ENCODE peak calls at places on chromosomes 5 and 9, in six cellular contexts. K, P, F, R, N and L are unnamed samples.
A peak's percentile ranks its signal among the peaks of the same experiment; 100 is the strongest.

GRCh38 chr5:132237670-132238069 is 10.0 kb upstream of the P4HA2 start:
- DNase-seq in K (no peak), R (no peak), N (no peak), P (no peak), F (no peak), L (no peak)

GRCh38 chr5:138243794-138244193 is 30.6 kb downstream of the GFRA3 start:
- DNase-seq in F (no peak), N (no peak), R (no peak), P (no peak), K (no peak), L (no peak)

GRCh38 chr9:98993570-98993945 is 49.9 kb downstream of the COL15A1 start:
- DNase-seq in K (no peak), F (no peak), P (no peak), N (no peak), R (no peak), L (no peak)

GRCh38 chr9:95073918-95074317 is 243.6 kb downstream of the FANCC start:
- DNase-seq in P (no peak), N (no peak), R (no peak), K (no peak), F (no peak), L (no peak)

GRCh38 chr9:109403766-109404320 is 83.0 kb upstream of the EPB41L4B start:
- DNase-seq in N (no peak), R (no peak), P (no peak), F (no peak), K (no peak), L (no peak)

GRCh38 chr5:135318924-135319323 is 80.1 kb downstream of the MACROH2A1 start:
- DNase-seq in N (no peak), K (no peak), F (no peak), P (no peak), R (no peak), L (no peak)

GRCh38 chr5:73764586-73764985 is 138.6 kb downstream of the ARHGEF28 start:
- DNase-seq in K (no peak), R (no peak), F (no peak), N (no peak), P (no peak), L (no peak)

GRCh38 chr5:95069948-95070347 is 214.9 kb downstream of the MCTP1 start:
- DNase-seq in K (no peak), R (no peak), F (no peak), P (no peak), N (no peak), L (no peak)

GRCh38 chr5:166961028-166961427 is 1330.4 kb upstream of the WWC1 start:
- DNase-seq in R (no peak), P (no peak), K (no peak), F (no peak), N (no peak), L (no peak)

GRCh38 chr5:151254533-151254932 is 1.5 kb downstream of the GM2A start:
- DNase-seq in N (no peak), F (no peak), K (no peak), P (no peak), R (no peak), L (no peak)
- H3K4me1 ChIP-seq in N (peaks cover 3% of the 10 kb centered on the region), F (peaks cover 27% of the 10 kb centered on the region), K (peaks cover 65% of the 10 kb centered on the region), P (peaks cover 37% of the 10 kb centered on the region), R (peaks cover 30% of the 10 kb centered on the region), L (peaks cover 37% of the 10 kb centered on the region)

GRCh38 chr9:131398204-131398603 is 4.3 kb downstream of the PRRC2B start:
- DNase-seq in K (no peak), P (peak; percentile 84), R (peak; percentile 58), F (no peak), N (no peak), L (peak; percentile 55)
- H3K4me1 ChIP-seq in K (peaks cover 92% of the 10 kb centered on the region), P (peaks cover 83% of the 10 kb centered on the region), R (peaks cover 75% of the 10 kb centered on the region), F (peaks cover 85% of the 10 kb centered on the region), N (peaks cover 33% of the 10 kb centered on the region), L (peaks cover 85% of the 10 kb centered on the region)

GRCh38 chr5:133902521-133903118 is 65.8 kb downstream of the C5orf15 start:
- DNase-seq in F (no peak), K (no peak), R (no peak), P (no peak), N (no peak), L (no peak)

GRCh38 chr5:133899506-133899905 is 68.9 kb downstream of the C5orf15 start:
- DNase-seq in F (no peak), K (no peak), N (no peak), R (no peak), P (no peak), L (no peak)

GRCh38 chr5:133896873-133897272 is 71.6 kb downstream of the C5orf15 start:
- DNase-seq in F (no peak), P (no peak), K (no peak), N (no peak), R (no peak), L (no peak)

GRCh38 chr5:133897431-133897830 is 71.0 kb downstream of the C5orf15 start:
- DNase-seq in R (no peak), K (no peak), P (no peak), F (no peak), N (no peak), L (no peak)

GRCh38 chr5:133900498-133901270 is 67.7 kb downstream of the C5orf15 start:
- DNase-seq in R (no peak), N (no peak), F (no peak), K (no peak), P (no peak), L (no peak)
- H3K4me1 ChIP-seq in R (no peaks in the 10 kb centered on the region), N (no peaks in the 10 kb centered on the region), F (no peaks in the 10 kb centered on the region), K (no peaks in the 10 kb centered on the region), P (no peaks in the 10 kb centered on the region), L (no peaks in the 10 kb centered on the region)

GRCh38 chr9:104911029-104911607 is 16.8 kb downstream of the ABCA1 start:
- DNase-seq in N (no peak), K (no peak), R (no peak), P (no peak), F (no peak), L (no peak)
- H3K4me1 ChIP-seq in N (no peaks in the 10 kb centered on the region), K (peaks cover 95% of the 10 kb centered on the region), R (no peaks in the 10 kb centered on the region), P (no peaks in the 10 kb centered on the region), F (peaks cover 90% of the 10 kb centered on the region), L (no peaks in the 10 kb centered on the region)

GRCh38 chr5:173743641-173744343 is 127.3 kb upstream of the BOD1 start:
- DNase-seq in R (no peak), N (no peak), F (no peak), K (no peak), P (no peak), L (no peak)

GRCh38 chr5:173741729-173742431 is 125.4 kb upstream of the BOD1 start:
- DNase-seq in K (no peak), N (no peak), R (no peak), P (no peak), F (no peak), L (no peak)

GRCh38 chr5:173740400-173740799 is 124.0 kb upstream of the BOD1 start:
- DNase-seq in K (no peak), N (no peak), R (no peak), F (no peak), P (no peak), L (no peak)

GRCh38 chr5:173744527-173744926 is 128.1 kb upstream of the BOD1 start:
- DNase-seq in F (no peak), K (no peak), N (no peak), P (no peak), R (no peak), L (no peak)

GRCh38 chr5:173742432-173742816 is 126.0 kb upstream of the BOD1 start:
- DNase-seq in K (no peak), F (no peak), N (no peak), P (no peak), R (no peak), L (peak; percentile 51)
- H3K4me1 ChIP-seq in K (no peaks in the 10 kb centered on the region), F (peaks cover 11% of the 10 kb centered on the region), N (no peaks in the 10 kb centered on the region), P (no peaks in the 10 kb centered on the region), R (no peaks in the 10 kb centered on the region), L (peaks cover 5% of the 10 kb centered on the region)

DNA sequence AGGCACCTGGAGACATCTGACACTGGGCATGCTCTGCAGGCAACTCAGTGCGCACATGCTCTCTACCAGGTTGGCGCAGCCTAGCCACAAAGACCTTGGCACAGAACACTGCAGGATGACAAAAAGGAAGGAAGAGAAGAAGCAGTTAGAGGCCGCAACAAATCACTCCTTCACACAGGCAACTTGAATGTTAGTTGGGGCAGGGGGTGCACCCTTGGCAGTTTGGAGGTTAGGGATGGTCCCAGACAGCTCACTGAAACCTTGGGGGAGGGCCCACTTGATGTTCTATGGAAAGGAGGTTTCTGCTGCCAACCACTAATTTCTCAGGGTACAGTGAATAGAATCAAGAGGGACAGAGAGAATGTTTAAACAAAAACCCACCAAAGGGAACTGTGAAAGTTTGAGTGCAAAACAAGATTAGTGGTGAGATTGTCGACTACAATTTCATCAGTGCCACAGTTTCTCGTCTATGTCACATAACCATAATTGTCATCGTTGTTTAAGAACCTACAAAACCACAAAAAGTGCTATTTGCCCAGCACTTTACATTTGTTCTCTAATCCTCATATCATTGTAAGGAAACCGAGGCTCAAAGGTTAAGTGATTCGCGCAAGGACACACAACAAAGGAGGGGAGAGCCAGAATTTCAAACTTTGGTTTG is 48.7 kb downstream of the FBXW11 start:
- DNase-seq in P (peak; percentile 49), N (no peak), K (no peak), R (peak; percentile 6), F (no peak), L (peak; percentile 28)
- H3K4me1 ChIP-seq in P (peaks cover 46% of the 10 kb centered on the region), N (peaks cover 45% of the 10 kb centered on the region), K (peaks cover 94% of the 10 kb centered on the region), R (peaks cover 41% of the 10 kb centered on the region), F (peaks cover 63% of the 10 kb centered on the region), L (peaks cover 37% of the 10 kb centered on the region)

DNA sequence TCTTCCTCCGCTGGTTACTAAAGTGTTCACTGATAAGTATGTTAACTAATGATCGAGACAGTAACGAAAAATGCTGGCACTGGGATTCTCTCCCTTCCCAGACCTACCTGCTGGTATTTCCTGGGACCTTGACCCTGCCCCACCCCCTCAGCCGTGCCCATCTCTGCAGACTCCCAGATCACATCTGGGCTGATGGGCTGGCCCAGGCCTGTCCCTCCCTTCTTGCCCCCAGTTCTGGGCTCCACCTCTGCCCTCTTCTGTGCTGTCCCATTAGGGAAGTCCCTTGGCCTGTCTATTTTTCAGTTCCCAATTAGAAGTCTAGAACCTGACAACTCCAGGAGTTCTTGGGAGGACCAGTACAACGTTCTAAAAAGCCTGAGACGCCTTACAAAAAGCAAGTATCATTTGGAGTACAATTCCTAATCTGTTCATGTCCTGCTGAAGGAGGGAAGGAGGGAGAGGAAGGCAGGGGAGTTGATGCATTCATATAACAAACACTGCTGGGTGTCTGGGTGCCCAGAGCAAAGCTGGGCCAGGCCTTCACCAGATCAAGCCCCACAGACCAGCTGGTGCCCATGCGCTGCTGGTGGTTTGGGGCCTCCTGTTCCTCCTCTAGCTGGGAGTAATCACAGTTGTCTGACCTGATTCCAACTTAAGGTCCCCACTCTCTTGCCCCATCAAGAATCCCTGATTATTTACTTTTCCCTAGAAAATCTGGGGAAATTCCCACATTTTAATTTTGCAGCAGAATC is 47.1 kb downstream of the NEURL1B start:
- DNase-seq in K (no peak), P (no peak), R (no peak), N (no peak), F (no peak), L (no peak)
- H3K4me1 ChIP-seq in K (peaks cover 90% of the 10 kb centered on the region), P (peaks cover 11% of the 10 kb centered on the region), R (peaks cover 11% of the 10 kb centered on the region), N (peaks cover 17% of the 10 kb centered on the region), F (peaks cover 12% of the 10 kb centered on the region), L (peaks cover 2% of the 10 kb centered on the region)

GRCh38 chr9:134376386-134377142 is 50.3 kb downstream of the RXRA start:
- DNase-seq in F (peak; percentile 87), K (peak; percentile 58), N (no peak), R (no peak), P (no peak), L (no peak)

GRCh38 chr9:134377976-134378375 is 51.7 kb downstream of the RXRA start:
- DNase-seq in K (peak; percentile 73), P (no peak), N (no peak), R (no peak), F (peak; percentile 95), L (no peak)

GRCh38 chr9:134378901-134379338 is 52.7 kb downstream of the RXRA start:
- DNase-seq in F (peak; percentile 87), P (no peak), N (peak; percentile 37), R (no peak), K (peak; percentile 70), L (no peak)

GRCh38 chr9:134375430-134376385 is 49.5 kb downstream of the RXRA start:
- DNase-seq in F (peak; percentile 94), P (no peak), K (peak; percentile 75), N (no peak), R (no peak), L (no peak)

GRCh38 chr9:134377143-134377484 is 50.9 kb downstream of the RXRA start:
- DNase-seq in F (no peak), R (no peak), P (no peak), K (no peak), N (no peak), L (no peak)
- H3K4me1 ChIP-seq in F (peaks cover 100% of the 10 kb centered on the region), R (peaks cover 9% of the 10 kb centered on the region), P (peaks cover 8% of the 10 kb centered on the region), K (peaks cover 100% of the 10 kb centered on the region), N (peaks cover 61% of the 10 kb centered on the region), L (peaks cover 10% of the 10 kb centered on the region)